ENCODE peak calls at places on chromosomes 4 and X, in four cellular contexts. One of them, this sample, is unnamed.

GRCh38 chr4:142473218-142473959 is 372.7 kb downstream of the INPP4B start:
- DNase-seq in right atrium auricular region: no peak
- DNase-seq in astrocyte of the spinal cord: no peak
- DNase-seq in coronary artery: no peak
- DNase-seq in this sample: no peak

GRCh38 chrX:38610839-38611238 is 49.5 kb downstream of the TSPAN7 start:
- DNase-seq in astrocyte of the spinal cord: no peak
- DNase-seq in coronary artery: no peak
- DNase-seq in right atrium auricular region: no peak
- DNase-seq in this sample: no peak

GRCh38 chr4:186039697-186040096 is 29.3 kb upstream of the TLR3 start:
- DNase-seq in right atrium auricular region: no peak
- DNase-seq in coronary artery: no peak
- DNase-seq in astrocyte of the spinal cord: no peak
- DNase-seq in this sample: no peak

GRCh38 chrX:123338240-123338639 is 154.2 kb downstream of the GRIA3 start:
- DNase-seq in coronary artery: no peak
- DNase-seq in astrocyte of the spinal cord: no peak
- DNase-seq in right atrium auricular region: no peak
- DNase-seq in this sample: no peak

GRCh38 chr4:64230709-64231310 is 178.4 kb downstream of the TECRL start:
- DNase-seq in astrocyte of the spinal cord: peak
- DNase-seq in right atrium auricular region: no peak
- DNase-seq in coronary artery: no peak
- DNase-seq in this sample: no peak

GRCh38 chr4:33837043-33837442 is 2407.3 kb downstream of the ARAP2 start:
- DNase-seq in coronary artery: no peak
- DNase-seq in astrocyte of the spinal cord: peak
- DNase-seq in right atrium auricular region: no peak
- DNase-seq in this sample: no peak

GRCh38 chr4:133943081-133943480 is 258.5 kb downstream of the PABPC4L start:
- DNase-seq in right atrium auricular region: no peak
- DNase-seq in astrocyte of the spinal cord: no peak
- DNase-seq in coronary artery: no peak
- DNase-seq in this sample: no peak

GRCh38 chr4:145482209-145483021 is 762 bp downstream of the SMAD1 start:
- DNase-seq in astrocyte of the spinal cord: peak
- DNase-seq in right atrium auricular region: peak
- DNase-seq in coronary artery: no peak
- DNase-seq in this sample: peak

GRCh38 chr4:147732516-147733193 is 767 bp downstream of the ARHGAP10 start:
- DNase-seq in right atrium auricular region: no peak
- DNase-seq in coronary artery: peak
- DNase-seq in astrocyte of the spinal cord: peak
- DNase-seq in this sample: peak

GRCh38 chrX:119981286-119982070 is 37.9 kb upstream of the NKAP start:
- DNase-seq in astrocyte of the spinal cord: no peak
- DNase-seq in coronary artery: no peak
- DNase-seq in right atrium auricular region: no peak
- DNase-seq in this sample: no peak

GRCh38 chr4:6480532-6481088 is 8.2 kb upstream of the PPP2R2C start:
- DNase-seq in coronary artery: no peak
- DNase-seq in right atrium auricular region: no peak
- DNase-seq in astrocyte of the spinal cord: no peak
- DNase-seq in this sample: no peak

GRCh38 chr4:154399259-154399974 is 92.2 kb downstream of the DCHS2 start:
- DNase-seq in coronary artery: no peak
- DNase-seq in astrocyte of the spinal cord: peak
- DNase-seq in right atrium auricular region: no peak
- DNase-seq in this sample: no peak

GRCh38 chr4:78581626-78582025 is 30.1 kb downstream of the ANXA3 start:
- DNase-seq in astrocyte of the spinal cord: no peak
- DNase-seq in right atrium auricular region: no peak
- DNase-seq in coronary artery: no peak
- DNase-seq in this sample: no peak

GRCh38 chr4:42654606-42655005 is 2.3 kb downstream of the ATP8A1 start:
- DNase-seq in right atrium auricular region: peak
- DNase-seq in astrocyte of the spinal cord: peak
- DNase-seq in coronary artery: no peak
- DNase-seq in this sample: no peak

GRCh38 chrX:22159071-22159470 is 113.6 kb upstream of the CBLL2 start:
- DNase-seq in right atrium auricular region: no peak
- DNase-seq in coronary artery: no peak
- DNase-seq in astrocyte of the spinal cord: peak
- DNase-seq in this sample: no peak

GRCh38 chr4:17098401-17098800 is 200.0 kb upstream of the LDB2 start:
- DNase-seq in astrocyte of the spinal cord: no peak
- DNase-seq in right atrium auricular region: no peak
- DNase-seq in coronary artery: no peak
- DNase-seq in this sample: no peak

GRCh38 chr4:106587558-106587957 is 219.0 kb upstream of the GIMD1 start:
- DNase-seq in astrocyte of the spinal cord: peak
- DNase-seq in coronary artery: no peak
- DNase-seq in right atrium auricular region: no peak
- DNase-seq in this sample: no peak

GRCh38 chr4:42150653-42151567 is 1.5 kb downstream of the BEND4 start:
- DNase-seq in coronary artery: no peak
- DNase-seq in astrocyte of the spinal cord: no peak
- DNase-seq in right atrium auricular region: no peak
- DNase-seq in this sample: no peak

GRCh38 chrX:68440940-68441339 is 7.6 kb upstream of the OPHN1 start:
- DNase-seq in astrocyte of the spinal cord: peak
- DNase-seq in coronary artery: no peak
- DNase-seq in right atrium auricular region: peak
- DNase-seq in this sample: no peak

GRCh38 chr4:29310252-29310651 is 1409.9 kb upstream of the PCDH7 start:
- DNase-seq in right atrium auricular region: no peak
- DNase-seq in astrocyte of the spinal cord: no peak
- DNase-seq in coronary artery: no peak
- DNase-seq in this sample: no peak

GRCh38 chrX:105167233-105167632 is 53.3 kb downstream of the TEX13A start:
- DNase-seq in right atrium auricular region: no peak
- DNase-seq in coronary artery: no peak
- DNase-seq in astrocyte of the spinal cord: no peak
- DNase-seq in this sample: no peak
- TF ChIP-seq CTCF in right atrium auricular region: no peak
- TF ChIP-seq CTCF in coronary artery: no peak
- TF ChIP-seq CTCF in astrocyte of the spinal cord: no peak
- TF ChIP-seq CTCF in this sample: no peak

DNA sequence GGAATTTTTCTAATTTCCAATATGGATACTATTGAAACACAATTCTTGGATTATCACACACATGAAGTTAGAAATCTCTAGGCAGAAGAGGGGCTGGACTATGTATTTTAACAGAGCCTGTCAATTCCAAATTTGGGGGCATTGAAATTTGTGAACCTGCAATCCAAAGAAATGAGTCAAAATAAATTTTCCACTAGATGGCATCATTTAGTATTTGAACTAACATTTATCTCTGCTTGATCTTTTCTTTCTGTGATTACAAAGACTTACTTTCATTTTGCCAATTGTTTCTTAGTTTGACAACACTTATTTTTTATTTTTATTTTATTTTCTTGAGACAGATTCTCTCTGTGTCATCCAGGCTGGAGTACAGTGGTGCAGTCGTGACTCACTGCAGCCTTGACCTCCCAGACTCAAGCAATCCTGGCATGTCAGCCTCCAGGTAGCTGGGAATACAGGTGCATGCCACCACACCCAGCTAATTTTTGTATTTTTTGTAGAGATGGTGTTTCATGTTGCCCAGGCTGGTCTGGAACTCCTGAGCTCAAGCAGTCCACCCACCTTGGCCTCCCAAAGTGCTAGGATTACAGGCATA is 2.7 kb upstream of the PYURF start:
- DNase-seq in right atrium auricular region: no peak
- DNase-seq in coronary artery: no peak
- DNase-seq in astrocyte of the spinal cord: no peak
- DNase-seq in this sample: no peak
- TF ChIP-seq CTCF in right atrium auricular region: no peak
- TF ChIP-seq CTCF in coronary artery: no peak
- TF ChIP-seq CTCF in astrocyte of the spinal cord: peak
- TF ChIP-seq CTCF in this sample: peak

GRCh38 chrX:73812256-73812655 is 249.3 kb downstream of the CHIC1 start:
- DNase-seq in coronary artery: no peak
- DNase-seq in right atrium auricular region: no peak
- DNase-seq in astrocyte of the spinal cord: no peak
- DNase-seq in this sample: no peak
- TF ChIP-seq CTCF in coronary artery: no peak
- TF ChIP-seq CTCF in right atrium auricular region: no peak
- TF ChIP-seq CTCF in astrocyte of the spinal cord: no peak
- TF ChIP-seq CTCF in this sample: no peak

GRCh38 chr4:67871867-67872266 is 11.9 kb downstream of the TMPRSS11D start:
- DNase-seq in right atrium auricular region: no peak
- DNase-seq in astrocyte of the spinal cord: peak
- DNase-seq in coronary artery: no peak
- DNase-seq in this sample: no peak
- TF ChIP-seq CTCF in right atrium auricular region: no peak
- TF ChIP-seq CTCF in astrocyte of the spinal cord: peak
- TF ChIP-seq CTCF in coronary artery: no peak
- TF ChIP-seq CTCF in this sample: peak

DNA sequence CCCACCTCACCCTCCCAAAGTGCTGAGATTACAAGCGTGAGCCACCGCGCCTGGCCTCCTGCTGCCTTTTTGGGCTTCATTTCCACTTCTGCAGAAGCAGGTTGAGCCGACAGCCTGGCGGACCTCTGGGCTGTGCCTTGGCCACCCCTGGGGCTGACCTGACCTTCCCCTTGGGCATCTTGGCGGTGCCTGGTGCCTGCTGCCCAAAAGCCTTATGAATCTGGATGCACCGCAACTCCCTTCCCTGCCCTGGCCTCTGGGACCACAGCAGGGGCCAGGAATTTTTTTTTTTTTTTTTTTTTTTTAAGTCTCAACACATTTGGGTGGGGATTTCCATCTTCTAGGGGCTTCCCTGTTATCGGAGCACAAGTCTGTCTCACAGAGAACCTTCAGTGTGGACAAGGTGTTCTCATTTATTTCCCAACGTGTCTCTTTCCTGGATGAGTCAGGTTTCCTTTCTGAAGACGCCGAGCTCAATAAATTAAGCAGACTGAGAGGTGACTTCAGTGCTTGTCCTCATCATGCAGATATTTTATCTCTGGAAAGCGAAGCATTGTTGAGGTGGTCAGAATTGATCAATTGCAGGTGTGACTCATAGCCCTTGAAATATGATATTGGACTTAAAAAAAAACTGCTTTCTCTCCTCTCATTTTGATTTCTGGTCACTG is 79.7 kb downstream of the SHROOM2 start:
- DNase-seq in astrocyte of the spinal cord: no peak
- DNase-seq in right atrium auricular region: no peak
- DNase-seq in coronary artery: no peak
- DNase-seq in this sample: no peak
- TF ChIP-seq CTCF in astrocyte of the spinal cord: no peak
- TF ChIP-seq CTCF in right atrium auricular region: no peak
- TF ChIP-seq CTCF in coronary artery: no peak
- TF ChIP-seq CTCF in this sample: no peak

DNA sequence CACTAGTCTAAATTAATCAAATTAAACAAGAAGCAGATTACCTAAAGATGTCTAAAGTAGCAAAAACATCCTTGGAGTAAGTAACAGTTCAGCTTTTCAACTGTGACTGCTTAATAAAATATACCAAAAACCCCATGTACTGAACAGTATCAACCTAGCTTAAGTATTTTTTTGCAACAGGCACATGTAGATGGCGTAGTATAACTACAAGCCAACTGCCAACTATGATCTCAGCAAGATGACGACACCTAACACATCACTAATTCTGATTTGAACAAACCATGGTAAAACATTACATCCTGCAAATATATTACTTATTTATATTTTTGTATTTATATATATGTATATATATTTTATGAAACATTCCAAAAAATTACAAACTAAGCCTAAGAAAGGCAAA is 24.5 kb downstream of the DHX15 start:
- DNase-seq in astrocyte of the spinal cord: no peak
- DNase-seq in coronary artery: no peak
- DNase-seq in right atrium auricular region: no peak
- DNase-seq in this sample: no peak
- TF ChIP-seq CTCF in astrocyte of the spinal cord: no peak
- TF ChIP-seq CTCF in coronary artery: no peak
- TF ChIP-seq CTCF in right atrium auricular region: no peak
- TF ChIP-seq CTCF in this sample: no peak

GRCh38 chr4:139099366-139099982 is 77.5 kb downstream of the ELF2 start:
- DNase-seq in astrocyte of the spinal cord: peak
- DNase-seq in right atrium auricular region: no peak
- DNase-seq in coronary artery: no peak
- DNase-seq in this sample: no peak
- TF ChIP-seq CTCF in astrocyte of the spinal cord: peak
- TF ChIP-seq CTCF in right atrium auricular region: peak
- TF ChIP-seq CTCF in coronary artery: peak
- TF ChIP-seq CTCF in this sample: peak

GRCh38 chr4:123248260-123248659 is 148.3 kb upstream of the SPRY1 start:
- DNase-seq in coronary artery: no peak
- DNase-seq in astrocyte of the spinal cord: no peak
- DNase-seq in right atrium auricular region: no peak
- DNase-seq in this sample: no peak

GRCh38 chr4:123246085-123246484 is 150.5 kb upstream of the SPRY1 start:
- DNase-seq in astrocyte of the spinal cord: no peak
- DNase-seq in right atrium auricular region: no peak
- DNase-seq in coronary artery: no peak
- DNase-seq in this sample: no peak

GRCh38 chr4:123249821-123250220 is 146.8 kb upstream of the SPRY1 start:
- DNase-seq in coronary artery: no peak
- DNase-seq in right atrium auricular region: no peak
- DNase-seq in astrocyte of the spinal cord: no peak
- DNase-seq in this sample: no peak

DNA sequence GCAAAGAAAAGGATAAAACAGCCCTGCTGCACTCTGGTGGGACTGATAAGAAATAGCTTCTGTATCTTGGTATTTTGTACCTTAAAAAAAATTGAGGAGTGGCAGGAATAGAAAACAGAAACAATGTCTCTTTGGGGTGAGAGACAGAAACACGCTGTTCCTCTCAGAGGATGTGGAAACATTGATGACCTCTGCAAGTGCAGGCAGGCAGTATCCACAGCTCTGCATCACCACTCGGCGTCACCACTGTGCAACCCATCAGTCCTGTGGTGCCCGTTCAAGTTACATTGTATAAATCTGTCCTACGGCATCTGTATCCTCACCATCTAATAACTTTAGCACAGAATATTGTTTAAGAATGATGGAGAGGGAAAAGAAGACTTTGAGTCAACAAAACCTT is 152.4 kb upstream of the SPRY1 start:
- DNase-seq in coronary artery: no peak
- DNase-seq in astrocyte of the spinal cord: no peak
- DNase-seq in right atrium auricular region: peak
- DNase-seq in this sample: no peak
- TF ChIP-seq CTCF in coronary artery: no peak
- TF ChIP-seq CTCF in astrocyte of the spinal cord: peak
- TF ChIP-seq CTCF in right atrium auricular region: no peak
- TF ChIP-seq CTCF in this sample: peak